ENCODE peak calls at places on chromosome 12, in four cellular contexts. D is GM12878, G is HL-60, P is K562. X is an unnamed sample.

GRCh38 chr12:98328467-98328866 is 186.9 kb upstream of the TMPO start:
- DNase-seq in P (no peak), G (no peak), D (no peak), X (no peak)

GRCh38 chr12:43362910-43363694 is 188.9 kb downstream of the ADAMTS20 start:
- DNase-seq in P (no peak), G (no peak), D (no peak), X (no peak)

GRCh38 chr12:64922853-64923252 is 98.4 kb downstream of the TBC1D30 start:
- DNase-seq in D (no peak), P (no peak), G (no peak), X (no peak)

GRCh38 chr12:117845271-117845904 is 123.4 kb downstream of the KSR2 start:
- DNase-seq in D (no peak), P (no peak), G (no peak), X (no peak)

GRCh38 chr12:132430838-132431826 is 58.8 kb upstream of the FBRSL1 start:
- DNase-seq in G (no peak), D (no peak), P (no peak), X (no peak)

GRCh38 chr12:27534060-27534764 is 10.2 kb downstream of the PPFIBP1 start:
- DNase-seq in G (no peak), P (no peak), D (peak), X (no peak)

GRCh38 chr12:132711169-132711843 is 664 bp downstream of the PGAM5 start:
- DNase-seq in G (no peak), D (no peak), P (peak), X (no peak)

GRCh38 chr12:93784339-93785086 is 107.3 kb downstream of the CRADD start:
- DNase-seq in P (peak), D (no peak), G (no peak), X (no peak)

GRCh38 chr12:42589465-42590323 is at the start of gene PRICKLE1:
- DNase-seq in D (no peak), P (peak), G (peak), X (peak)

GRCh38 chr12:92208613-92209121 is 63.0 kb upstream of the BTG1 start:
- DNase-seq in G (no peak), D (peak), P (peak), X (no peak)

GRCh38 chr12:57755454-57756372 is 810 bp downstream of the MARCHF9 start:
- DNase-seq in G (no peak), P (peak), D (no peak), X (no peak)

GRCh38 chr12:81502912-81503695 is 256.0 kb downstream of the PPFIA2 start:
- DNase-seq in G (no peak), P (no peak), D (no peak), X (no peak)

GRCh38 chr12:131987552-131987951 is 37.8 kb downstream of the EP400 start:
- DNase-seq in P (no peak), D (no peak), G (no peak), X (no peak)

GRCh38 chr12:126895946-126896520 is 1370.9 kb upstream of the TMEM132C start:
- DNase-seq in P (no peak), D (no peak), G (no peak), X (no peak)

GRCh38 chr12:58395056-58395455 is 453.7 kb downstream of the ATP23 start:
- DNase-seq in G (no peak), P (no peak), D (no peak), X (no peak)

GRCh38 chr12:96141216-96141944 is 52.8 kb upstream of the ELK3 start:
- DNase-seq in D (no peak), P (peak), G (no peak), X (no peak)

GRCh38 chr12:96487214-96487613 is 2.2 kb upstream of the CFAP54 start:
- DNase-seq in D (no peak), G (no peak), P (no peak), X (no peak)

GRCh38 chr12:76113800-76114757 is 29.6 kb upstream of the NAP1L1 start:
- DNase-seq in D (no peak), P (peak), G (no peak), X (no peak)

GRCh38 chr12:106109168-106109910 is 29.4 kb downstream of the NUAK1 start:
- DNase-seq in D (no peak), G (no peak), P (no peak), X (no peak)

GRCh38 chr12:22410497-22410896 is 76.0 kb upstream of the ST8SIA1 start:
- DNase-seq in G (no peak), D (no peak), P (no peak), X (no peak)

GRCh38 chr12:105204916-105205315 is 31.1 kb downstream of the APPL2 start:
- DNase-seq in P (no peak), G (no peak), D (no peak), X (no peak)

GRCh38 chr12:65894624-65895023 is 70.3 kb downstream of the HMGA2 start:
- DNase-seq in P (no peak), G (no peak), D (no peak), X (no peak)

GRCh38 chr12:85825751-85826150 is 10.5 kb downstream of the RASSF9 start:
- DNase-seq in D (no peak), P (no peak), G (no peak), X (no peak)

GRCh38 chr12:132157733-132158409 is 13.6 kb downstream of the NOC4L start:
- DNase-seq in G (no peak), D (no peak), P (no peak), X (no peak)

GRCh38 chr12:76029982-76030377 is 1.6 kb downstream of the PHLDA1 start:
- DNase-seq in G (no peak), D (no peak), P (no peak), X (no peak)

GRCh38 chr12:101759396-101760047 is 20.3 kb upstream of the SYCP3 start:
- DNase-seq in D (no peak), P (peak), G (no peak), X (no peak)

GRCh38 chr12:8987589-8988205 is 1.6 kb upstream of the KLRG1 start:
- DNase-seq in G (no peak), P (no peak), D (no peak), X (no peak)

GRCh38 chr12:123010110-123010509 is 29.6 kb downstream of the ARL6IP4 start:
- DNase-seq in P (no peak), G (no peak), D (no peak), X (no peak)

GRCh38 chr12:21773799-21774198 is 707 bp downstream of the KCNJ8 start:
- DNase-seq in D (no peak), G (no peak), P (no peak), X (no peak)

GRCh38 chr12:119182701-119183493 is 4.2 kb downstream of the HSPB8 start:
- DNase-seq in G (no peak), D (no peak), P (no peak), X (no peak)

GRCh38 chr12:5441497-5442236 is 9.8 kb downstream of the NTF3 start:
- DNase-seq in G (no peak), D (no peak), P (no peak), X (no peak)

GRCh38 chr12:27940756-27941402 is 31.7 kb downstream of the PTHLH start:
- DNase-seq in G (peak), P (peak), D (peak), X (peak)

DNA sequence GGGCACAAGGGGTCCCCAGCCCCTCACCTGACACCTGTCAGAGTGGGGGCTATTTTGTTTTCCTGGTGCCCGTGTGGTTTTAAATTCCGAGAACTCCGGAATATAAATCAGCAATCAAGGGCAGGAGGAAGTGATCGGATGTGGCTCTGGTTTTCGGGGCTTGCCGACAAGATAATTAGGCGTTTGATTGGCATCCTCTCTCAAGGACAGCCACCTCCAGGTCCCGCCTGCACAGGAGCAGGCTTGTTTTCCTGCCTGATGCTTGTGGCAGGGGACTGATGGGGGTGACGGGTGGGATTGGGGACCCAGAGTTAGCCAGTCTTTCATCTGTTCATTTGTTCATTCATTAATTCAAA is 166.7 kb downstream of the PHETA1 start:
- DNase-seq in P (no peak), D (no peak), G (no peak), X (no peak)
- TF ChIP-seq SPI1 in P (no peak), D (no peak), G (no peak), X (no peak)

GRCh38 chr12:1594295-1595025 is at the start of gene FBXL14:
- DNase-seq in P (peak), D (no peak), G (peak), X (peak)
- TF ChIP-seq POLR2AphosphoS5 in P (no peak), D (no peak), G (no peak), X (peak)

DNA sequence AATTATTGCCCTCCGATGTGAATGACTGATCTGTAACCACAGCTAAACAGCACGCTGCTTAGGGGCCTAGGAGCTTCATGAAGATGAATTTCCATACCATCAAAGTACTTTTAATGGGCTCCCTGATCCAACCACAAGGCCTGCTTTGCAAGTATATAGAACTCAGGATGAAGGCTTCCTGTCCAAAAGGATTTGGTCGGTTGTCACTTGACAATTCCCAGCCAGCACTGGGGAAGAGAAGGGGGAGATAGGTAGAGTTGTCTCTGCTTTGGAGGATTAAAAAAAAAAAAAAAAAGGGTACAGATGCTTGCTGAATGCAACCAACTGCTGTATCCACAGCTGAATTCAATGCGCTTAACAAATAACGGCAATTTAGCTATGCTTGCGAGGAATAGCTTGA is 387.9 kb downstream of the SOX5 start:
- DNase-seq in G (no peak), D (no peak), P (no peak), X (no peak)
- TF ChIP-seq SPI1 in G (no peak), D (no peak), P (no peak), X (no peak)

GRCh38 chr12:56041579-56042429 is at the start of gene RPS26:
- DNase-seq in P (peak), G (peak), D (peak), X (peak)
- TF ChIP-seq POLR2AphosphoS5 in P (peak), G (peak), D (peak), X (peak)

DNA sequence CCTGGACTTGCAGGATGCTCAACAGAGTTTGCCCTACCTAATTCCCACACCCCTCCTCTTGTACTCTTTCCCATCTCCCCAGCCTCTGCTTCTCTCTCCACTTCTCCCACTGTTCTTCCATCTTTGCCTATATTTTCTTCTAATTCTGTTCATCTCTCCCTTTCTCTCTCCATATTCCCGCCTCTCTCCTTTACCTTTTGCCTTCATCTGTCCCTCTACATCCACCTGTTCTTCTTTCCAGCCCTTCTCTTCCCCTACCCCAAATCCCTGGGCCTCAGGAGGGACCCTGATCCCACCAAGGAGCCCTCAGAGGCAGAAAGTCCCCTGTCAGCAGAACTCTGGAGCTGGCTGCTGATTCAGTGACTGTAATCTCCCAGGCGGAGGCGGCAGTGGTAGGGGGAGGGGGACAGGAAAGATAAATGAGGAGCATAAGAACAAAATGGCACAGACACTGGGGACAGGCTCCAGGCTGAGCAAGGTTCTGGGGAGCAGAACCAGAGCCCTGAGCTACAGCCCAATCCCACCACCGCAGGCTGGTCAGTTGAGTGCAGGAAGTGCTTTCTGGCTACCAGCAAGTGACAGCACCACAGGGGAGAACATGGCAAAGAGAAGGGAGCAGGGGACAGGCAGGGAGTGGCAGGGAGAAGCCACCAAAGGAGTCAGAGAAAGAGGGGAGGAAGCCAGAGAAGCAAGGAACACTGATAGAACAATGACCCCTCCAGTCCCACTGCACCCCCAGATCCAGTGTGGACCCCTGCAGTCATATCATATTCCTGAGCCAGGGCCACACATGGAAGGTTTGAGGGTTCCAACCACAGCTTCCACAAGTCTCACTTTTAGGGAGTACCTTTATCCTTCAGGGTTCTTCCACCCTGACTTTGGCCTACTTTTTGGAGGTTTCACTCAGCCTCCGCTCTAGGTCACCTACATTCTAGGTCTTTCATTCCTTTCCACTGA is 27.0 kb downstream of the SMUG1 start:
- DNase-seq in G (no peak), D (no peak), P (peak), X (no peak)
- TF ChIP-seq SPI1 in G (no peak), D (no peak), P (no peak), X (no peak)

X was measured in GM12891.